ENCODE peak calls at places on chromosomes 12 and 14, in nine cellular contexts. A, R, L, E, F, Q, G, T and I are unnamed samples.
A peak's percentile ranks its signal among the peaks of the same experiment; 100 is the strongest.

GRCh38 chr12:46556105-46556559 is 183.6 kb upstream of the SLC38A2 start:
- DNase-seq in A (no peak), F (no peak), E (no peak), G (no peak), Q (no peak), R (peak; percentile 92), T (no peak), L (no peak), I (peak; percentile 85)

GRCh38 chr14:85463512-85463911 is 66.4 kb upstream of the FLRT2 start:
- DNase-seq in R (no peak), Q (no peak), T (no peak), F (no peak), G (no peak), E (no peak), L (no peak), A (no peak), I (no peak)

GRCh38 chr12:48296586-48297396 is 53.9 kb downstream of the ZNF641 start:
- DNase-seq in R (peak; percentile 36), G (peak; percentile 43), E (peak; percentile 42), T (peak; percentile 28), F (peak; percentile 69), Q (peak; percentile 65), L (peak; percentile 56), A (peak; percentile 79), I (peak; percentile 10)

GRCh38 chr14:59133202-59133601 is 55.3 kb upstream of the DAAM1 start:
- DNase-seq in G (no peak), R (no peak), A (no peak), F (no peak), T (no peak), Q (no peak), E (no peak), L (no peak), I (no peak)

GRCh38 chr14:55103005-55103640 is 25.9 kb upstream of the LGALS3 start:
- DNase-seq in R (peak; percentile 97), G (no peak), A (peak; percentile 70), L (peak; percentile 93), T (no peak), F (peak; percentile 89), Q (peak; percentile 78), E (peak; percentile 81), I (peak; percentile 70)

GRCh38 chr12:101172316-101172715 is 37.7 kb downstream of the SLC5A8 start:
- DNase-seq in R (no peak), E (no peak), L (no peak), F (no peak), T (peak; percentile 9), G (no peak), A (no peak), Q (peak; percentile 17), I (no peak)

GRCh38 chr14:24612186-24612585 is 2.7 kb upstream of the GZMH start:
- DNase-seq in R (no peak), E (peak; percentile 17), T (no peak), G (no peak), Q (no peak), F (no peak), L (no peak), A (no peak), I (no peak)

GRCh38 chr12:89529738-89530137 is 3.9 kb upstream of the POC1B start:
- DNase-seq in E (no peak), A (no peak), R (no peak), G (no peak), Q (peak; percentile 39), T (peak; percentile 62), L (no peak), F (no peak), I (no peak)

DNA sequence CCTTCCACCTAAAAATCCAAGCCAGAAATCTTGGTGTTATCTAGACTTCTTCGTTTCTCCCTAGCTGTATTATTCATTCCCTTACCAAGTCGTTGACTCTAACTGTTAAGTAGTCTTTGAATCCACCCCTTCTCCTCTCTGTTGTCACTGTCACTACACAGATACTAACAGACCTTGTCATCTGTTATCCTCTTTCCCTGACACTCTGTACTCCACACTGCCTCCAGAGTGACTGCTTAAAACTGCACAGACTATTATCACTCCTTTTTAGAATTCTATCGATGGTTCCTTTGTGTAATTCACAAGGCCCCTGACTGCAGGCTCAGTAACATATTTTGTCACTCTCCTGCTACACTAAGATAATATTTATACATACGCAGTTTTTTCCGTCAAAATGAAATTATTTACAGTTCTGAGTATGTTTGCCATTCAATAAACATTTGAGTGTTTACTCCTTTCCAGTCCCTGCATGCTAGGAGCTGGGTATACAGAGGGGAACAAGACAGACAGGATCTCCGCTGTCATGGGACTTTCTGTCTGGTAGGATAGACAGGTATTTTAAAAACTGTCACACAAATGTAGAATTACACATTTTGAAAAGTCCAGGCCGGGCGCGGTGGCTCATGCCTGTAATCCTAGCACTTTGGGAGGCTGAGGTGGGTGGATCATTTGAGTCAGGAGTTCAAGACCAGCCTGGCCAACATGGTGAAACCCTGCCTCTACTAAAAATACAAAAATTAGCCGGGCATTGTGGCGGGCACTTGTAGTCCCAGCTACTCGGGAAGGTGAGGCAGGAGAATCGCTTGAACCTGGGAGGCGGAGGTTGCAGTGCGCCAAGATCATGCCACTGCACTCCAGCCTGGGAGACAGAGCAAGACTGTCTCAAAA is 3.8 kb downstream of the MARS1 start:
- DNase-seq in Q (no peak), F (no peak), T (no peak), A (no peak), L (no peak), R (no peak), E (no peak), G (no peak), I (no peak)
- TF ChIP-seq CTCF in Q (peak; percentile 30), F (no peak), T (no peak), A (no peak), L (peak; percentile 16), R (no peak), E (no peak), G (peak; percentile 42), I (no peak)

DNA sequence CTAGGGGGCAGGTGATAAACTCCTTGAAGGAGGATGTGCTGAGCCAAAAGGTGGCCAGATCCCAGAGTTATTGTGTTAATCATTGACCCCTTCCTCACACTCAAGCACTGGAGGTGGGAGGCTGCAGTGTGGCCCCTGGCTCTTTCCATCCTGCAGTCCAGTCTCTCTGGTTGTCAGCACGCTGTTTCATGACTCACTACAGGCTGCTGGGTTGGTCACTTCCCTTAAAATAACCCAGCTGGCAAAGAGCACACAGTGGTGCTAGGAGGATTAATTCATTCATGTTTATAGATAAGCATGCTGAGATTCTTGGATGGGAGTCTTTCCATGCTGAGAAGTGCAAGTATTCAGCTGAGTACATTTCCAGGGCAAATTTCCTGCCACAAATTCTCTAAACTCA is 228.8 kb downstream of the ANO2 start:
- DNase-seq in G (no peak), F (no peak), R (no peak), L (no peak), Q (no peak), E (no peak), T (no peak), A (no peak), I (no peak)
- TF ChIP-seq CTCF in G (no peak), F (no peak), R (no peak), L (no peak), Q (no peak), E (no peak), T (no peak), A (no peak), I (no peak)

DNA sequence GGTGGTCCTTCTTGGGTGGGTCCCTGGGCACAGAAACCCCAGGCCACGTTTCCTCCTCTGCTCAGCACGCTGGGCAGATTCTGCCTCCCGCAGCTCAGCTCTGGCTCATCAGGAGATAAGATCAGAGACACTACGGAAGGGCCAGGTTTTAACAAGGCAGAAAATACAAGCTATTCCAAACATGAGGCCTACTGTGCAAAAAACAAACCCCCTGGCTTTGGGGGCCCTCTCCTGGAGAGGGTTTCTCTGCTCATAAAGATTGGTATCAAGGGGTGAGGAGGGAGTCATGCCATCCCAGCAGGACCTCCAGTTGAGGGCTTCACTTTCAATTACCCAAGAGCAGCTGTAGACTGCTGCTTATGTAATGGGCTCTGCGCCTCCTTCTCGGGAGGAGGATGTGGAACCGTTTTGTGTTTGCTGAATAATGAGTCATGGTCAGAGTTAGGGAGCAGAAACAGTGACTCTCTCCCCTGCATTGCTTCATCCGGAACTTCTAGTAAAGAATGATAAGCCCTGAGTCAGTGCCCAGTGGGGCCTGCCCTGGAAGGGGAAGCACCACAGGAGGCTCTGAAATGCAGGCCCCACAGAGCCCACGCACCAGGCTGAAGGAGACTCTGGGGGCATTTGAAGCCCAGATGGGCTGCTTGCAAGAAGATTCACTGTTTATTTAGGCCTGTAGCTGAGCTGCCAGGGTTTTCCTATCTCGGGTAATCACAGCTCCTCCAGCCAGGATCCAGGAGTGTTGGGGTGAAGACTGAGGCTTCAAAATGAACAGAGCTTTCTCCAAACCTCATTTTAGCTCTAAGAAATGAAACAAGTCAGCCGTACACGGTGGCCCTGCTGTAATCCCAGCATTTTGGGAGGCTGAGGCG is 79.3 kb downstream of the SSPN start:
- DNase-seq in Q (peak; percentile 74), A (peak; percentile 78), F (peak; percentile 85), L (peak; percentile 84), G (no peak), E (peak; percentile 87), T (peak; percentile 66), R (peak; percentile 97), I (peak; percentile 91)
- TF ChIP-seq CTCF in Q (no peak), A (no peak), F (no peak), L (no peak), G (no peak), E (no peak), T (no peak), R (peak; percentile 31), I (no peak)

GRCh38 chr12:54661048-54661447 is 12.9 kb upstream of the DCD start:
- DNase-seq in L (no peak), E (no peak), R (no peak), F (no peak), A (no peak), T (no peak), G (no peak), Q (no peak), I (no peak)

GRCh38 chr12:54657048-54657696 is 9.0 kb upstream of the DCD start:
- DNase-seq in G (no peak), T (no peak), E (no peak), Q (no peak), R (no peak), A (no peak), F (no peak), L (no peak), I (no peak)

GRCh38 chr12:54662028-54662427 is 13.9 kb upstream of the DCD start:
- DNase-seq in G (no peak), L (no peak), A (no peak), T (no peak), R (no peak), E (no peak), F (no peak), Q (no peak), I (no peak)

GRCh38 chr12:54660320-54660962 is 12.3 kb upstream of the DCD start:
- DNase-seq in G (no peak), E (no peak), L (no peak), R (no peak), Q (no peak), A (no peak), T (no peak), F (no peak), I (no peak)

DNA sequence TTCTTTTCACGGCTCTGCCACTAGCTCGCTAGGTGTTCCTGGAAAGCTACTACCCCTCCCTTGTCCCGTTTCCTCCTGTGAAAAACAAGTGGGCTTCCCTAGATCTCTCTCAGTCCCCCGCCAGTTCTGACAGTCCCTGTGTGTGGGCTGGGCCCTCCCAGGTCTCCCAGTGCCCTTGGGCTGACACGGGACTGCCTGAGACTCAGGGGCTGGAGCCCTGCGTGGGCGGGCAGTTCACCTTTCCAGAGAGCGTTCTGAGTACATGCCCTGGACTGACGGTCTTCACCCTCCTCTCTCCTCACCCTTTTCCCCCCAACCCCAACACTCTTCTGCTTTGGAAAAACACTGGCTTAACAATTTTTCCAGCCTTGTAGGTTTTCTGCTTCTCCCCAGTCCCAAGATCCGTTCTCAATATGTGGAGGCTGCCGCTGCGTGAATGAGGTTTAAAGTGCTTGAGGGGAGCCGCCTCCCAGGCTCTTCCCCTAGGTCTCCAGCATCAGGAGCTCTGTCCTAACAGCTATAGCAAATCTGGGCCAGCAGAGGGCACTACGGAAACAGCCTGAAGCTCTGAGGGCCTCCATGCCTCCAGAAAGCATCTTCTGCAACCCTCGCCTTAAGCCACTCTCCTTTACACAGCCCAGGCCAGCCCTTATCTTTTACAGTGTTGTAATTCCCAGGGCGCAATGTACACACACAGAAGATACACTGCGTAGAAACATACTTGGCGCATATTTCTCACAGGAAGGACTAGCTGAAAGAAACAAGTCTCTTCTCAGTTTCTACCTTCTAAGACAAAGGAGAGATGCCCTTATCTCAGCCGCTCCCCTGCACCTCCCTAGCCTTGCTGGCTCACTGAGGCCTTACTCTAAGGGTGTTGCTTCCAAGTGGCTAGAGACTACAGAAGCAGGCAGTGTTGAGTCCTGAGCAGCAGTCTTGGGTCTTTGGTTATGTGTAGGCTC is 10.4 kb upstream of the DCD start:
- DNase-seq in A (peak; percentile 18), R (peak; percentile 2), T (peak; percentile 69), L (peak; percentile 59), F (no peak), G (peak; percentile 46), E (no peak), Q (peak; percentile 66), I (no peak)
- TF ChIP-seq CTCF in A (peak; percentile 55), R (peak; percentile 67), T (peak; percentile 77), L (peak; percentile 37), F (no peak), G (peak; percentile 64), E (peak; percentile 65), Q (peak; percentile 84), I (peak; percentile 43)